ENCODE peak calls at places on chromosomes 4 and X, in eight cellular contexts. O is AG20443; S is type B pancreatic cell; E is NCI-H774; J is NCI-H1092 treated with DMSO at 0.1 percent for 48 hours; R is WERI-Rb-1; D is activated CD8-positive, alpha-beta T cell treated with anti-CD3 and anti-CD28 coated beads, Interleukin-2, amount 10 ng/mL, durations not matched to agents 7 days and 5 days; M is EH. G is an unnamed sample.

GRCh38 chr4:113471141-113471860 is 290.2 kb downstream of the CAMK2D start:
- DNase-seq in O (peak), S (no peak), E (no peak), J (no peak), R (no peak), D (no peak), M (peak), G (no peak)

GRCh38 chr4:154961263-154961662 is 180.2 kb downstream of the RBM46 start:
- DNase-seq in O (no peak), S (no peak), E (no peak), J (no peak), R (no peak), D (no peak), M (no peak), G (no peak)

GRCh38 chr4:122293374-122294365 is 85.1 kb upstream of the ADAD1 start:
- DNase-seq in O (no peak), S (no peak), E (no peak), J (no peak), R (peak), D (no peak), M (no peak), G (no peak)

GRCh38 chrX:68978211-68978780 is 149.5 kb downstream of the EFNB1 start:
- DNase-seq in O (peak), S (peak), E (no peak), J (no peak), R (no peak), D (no peak), M (peak), G (no peak)

GRCh38 chrX:134548844-134549205 is 88.9 kb downstream of the HPRT1 start:
- DNase-seq in O (no peak), S (no peak), E (no peak), J (no peak), R (no peak), D (no peak), M (no peak), G (no peak)

GRCh38 chr4:170122252-170122651 is 32.5 kb upstream of the AADAT start:
- DNase-seq in O (no peak), S (no peak), E (no peak), J (no peak), R (peak), D (no peak), M (no peak), G (no peak)

GRCh38 chrX:15674514-15674898 is 9.9 kb upstream of the CLTRN start:
- DNase-seq in O (peak), S (peak), E (peak), J (no peak), R (peak), D (peak), M (peak), G (no peak)

GRCh38 chr4:101306225-101306624 is 41.1 kb downstream of the PPP3CA start:
- DNase-seq in O (no peak), S (no peak), E (no peak), J (no peak), R (no peak), D (no peak), M (no peak), G (no peak)

GRCh38 chr4:185847352-185848078 is 35.5 kb upstream of the SORBS2 start:
- DNase-seq in O (peak), S (no peak), E (no peak), J (no peak), R (peak), D (no peak), M (peak), G (no peak)

GRCh38 chr4:143381171-143382118 is 44.8 kb downstream of the GAB1 start:
- DNase-seq in O (peak), S (no peak), E (peak), J (no peak), R (no peak), D (no peak), M (peak), G (no peak)

GRCh38 chr4:127782025-127782274 is 172 bp upstream of the HSPA4L start:
- DNase-seq in O (peak), S (peak), E (peak), J (no peak), R (peak), D (peak), M (peak), G (no peak)

GRCh38 chr4:154004859-154005520 is 216.1 kb upstream of the SFRP2 start:
- DNase-seq in O (peak), S (no peak), E (no peak), J (no peak), R (no peak), D (no peak), M (peak), G (no peak)

GRCh38 chr4:24778427-24779225 is 16.7 kb upstream of the SOD3 start:
- DNase-seq in O (peak), S (no peak), E (no peak), J (no peak), R (no peak), D (no peak), M (peak), G (peak)